ENCODE peak calls at places on chromosomes 5 and 9, in five cellular contexts. One of them, this sample, is unnamed. For H3K27me3, the result is how much of the 10 kb centered on the place peaks cover.

GRCh38 chr9:93257808-93258331 is 73.9 kb downstream of the WNK2 start:
- DNase-seq in ovary: peak
- DNase-seq in fibroblast of lung: no peak
- DNase-seq in tibial artery: peak
- DNase-seq in dorsolateral prefrontal cortex: peak
- DNase-seq in this sample: no peak

GRCh38 chr9:19999491-20000057 is 210.7 kb upstream of the SLC24A2 start:
- DNase-seq in dorsolateral prefrontal cortex: no peak
- DNase-seq in tibial artery: no peak
- DNase-seq in fibroblast of lung: peak
- DNase-seq in ovary: no peak
- DNase-seq in this sample: peak

GRCh38 chr5:14357861-14358260 is 214.7 kb downstream of the TRIO start:
- DNase-seq in fibroblast of lung: no peak
- DNase-seq in tibial artery: no peak
- DNase-seq in ovary: no peak
- DNase-seq in dorsolateral prefrontal cortex: no peak
- DNase-seq in this sample: no peak

GRCh38 chr5:180135967-180136641 is 64.5 kb upstream of the RNF130 start:
- DNase-seq in tibial artery: peak
- DNase-seq in fibroblast of lung: no peak
- DNase-seq in ovary: peak
- DNase-seq in dorsolateral prefrontal cortex: peak
- DNase-seq in this sample: no peak

GRCh38 chr5:127844631-127845030 is 141.4 kb downstream of the CCDC192 start:
- DNase-seq in fibroblast of lung: no peak
- DNase-seq in ovary: no peak
- DNase-seq in tibial artery: no peak
- DNase-seq in dorsolateral prefrontal cortex: peak
- DNase-seq in this sample: no peak

GRCh38 chr5:68682400-68683152 is 411.2 kb upstream of the SLC30A5 start:
- DNase-seq in tibial artery: no peak
- DNase-seq in dorsolateral prefrontal cortex: no peak
- DNase-seq in ovary: no peak
- DNase-seq in fibroblast of lung: no peak
- DNase-seq in this sample: peak

GRCh38 chr9:35797311-35798109 is 6.1 kb downstream of the NPR2 start:
- DNase-seq in fibroblast of lung: peak
- DNase-seq in tibial artery: no peak
- DNase-seq in dorsolateral prefrontal cortex: no peak
- DNase-seq in ovary: no peak
- DNase-seq in this sample: no peak

GRCh38 chr5:38809388-38810359 is 36.1 kb upstream of the OSMR start:
- DNase-seq in tibial artery: peak
- DNase-seq in ovary: peak
- DNase-seq in dorsolateral prefrontal cortex: peak
- DNase-seq in fibroblast of lung: peak
- DNase-seq in this sample: peak

GRCh38 chr5:98936948-98937715 is 8.3 kb upstream of the CHD1 start:
- DNase-seq in tibial artery: no peak
- DNase-seq in dorsolateral prefrontal cortex: no peak
- DNase-seq in fibroblast of lung: peak
- DNase-seq in ovary: no peak
- DNase-seq in this sample: no peak

GRCh38 chr9:99866398-99866797 is 40.1 kb upstream of the STX17 start:
- DNase-seq in fibroblast of lung: no peak
- DNase-seq in dorsolateral prefrontal cortex: no peak
- DNase-seq in ovary: peak
- DNase-seq in tibial artery: no peak
- DNase-seq in this sample: no peak

GRCh38 chr5:83026507-83026906 is 50.7 kb downstream of the TMEM167A start:
- DNase-seq in fibroblast of lung: no peak
- DNase-seq in tibial artery: no peak
- DNase-seq in dorsolateral prefrontal cortex: no peak
- DNase-seq in ovary: no peak
- DNase-seq in this sample: no peak

GRCh38 chr5:154077692-154078091 is 38.9 kb downstream of the MFAP3 start:
- DNase-seq in tibial artery: no peak
- DNase-seq in fibroblast of lung: peak
- DNase-seq in ovary: no peak
- DNase-seq in dorsolateral prefrontal cortex: no peak
- DNase-seq in this sample: no peak

GRCh38 chr9:32968101-32969011 is 33.1 kb downstream of the APTX start:
- DNase-seq in tibial artery: no peak
- DNase-seq in dorsolateral prefrontal cortex: no peak
- DNase-seq in fibroblast of lung: peak
- DNase-seq in ovary: peak
- DNase-seq in this sample: no peak

GRCh38 chr9:87336914-87337333 is 160.7 kb upstream of the DAPK1 start:
- DNase-seq in tibial artery: no peak
- DNase-seq in dorsolateral prefrontal cortex: no peak
- DNase-seq in fibroblast of lung: peak
- DNase-seq in ovary: peak
- DNase-seq in this sample: peak
- TF ChIP-seq CTCF in tibial artery: peak
- TF ChIP-seq CTCF in dorsolateral prefrontal cortex: peak
- TF ChIP-seq CTCF in fibroblast of lung: peak
- TF ChIP-seq CTCF in ovary: peak
- TF ChIP-seq CTCF in this sample: peak

GRCh38 chr5:93583525-93583798 is 440 bp downstream of the NR2F1 start:
- DNase-seq in tibial artery: no peak
- DNase-seq in dorsolateral prefrontal cortex: no peak
- DNase-seq in fibroblast of lung: no peak
- DNase-seq in ovary: no peak
- DNase-seq in this sample: no peak
- H3K27me3 ChIP-seq in tibial artery: under half
- H3K27me3 ChIP-seq in dorsolateral prefrontal cortex: under half
- H3K27me3 ChIP-seq in fibroblast of lung: under half
- H3K27me3 ChIP-seq in ovary: under half
- H3K27me3 ChIP-seq in this sample: under half

DNA sequence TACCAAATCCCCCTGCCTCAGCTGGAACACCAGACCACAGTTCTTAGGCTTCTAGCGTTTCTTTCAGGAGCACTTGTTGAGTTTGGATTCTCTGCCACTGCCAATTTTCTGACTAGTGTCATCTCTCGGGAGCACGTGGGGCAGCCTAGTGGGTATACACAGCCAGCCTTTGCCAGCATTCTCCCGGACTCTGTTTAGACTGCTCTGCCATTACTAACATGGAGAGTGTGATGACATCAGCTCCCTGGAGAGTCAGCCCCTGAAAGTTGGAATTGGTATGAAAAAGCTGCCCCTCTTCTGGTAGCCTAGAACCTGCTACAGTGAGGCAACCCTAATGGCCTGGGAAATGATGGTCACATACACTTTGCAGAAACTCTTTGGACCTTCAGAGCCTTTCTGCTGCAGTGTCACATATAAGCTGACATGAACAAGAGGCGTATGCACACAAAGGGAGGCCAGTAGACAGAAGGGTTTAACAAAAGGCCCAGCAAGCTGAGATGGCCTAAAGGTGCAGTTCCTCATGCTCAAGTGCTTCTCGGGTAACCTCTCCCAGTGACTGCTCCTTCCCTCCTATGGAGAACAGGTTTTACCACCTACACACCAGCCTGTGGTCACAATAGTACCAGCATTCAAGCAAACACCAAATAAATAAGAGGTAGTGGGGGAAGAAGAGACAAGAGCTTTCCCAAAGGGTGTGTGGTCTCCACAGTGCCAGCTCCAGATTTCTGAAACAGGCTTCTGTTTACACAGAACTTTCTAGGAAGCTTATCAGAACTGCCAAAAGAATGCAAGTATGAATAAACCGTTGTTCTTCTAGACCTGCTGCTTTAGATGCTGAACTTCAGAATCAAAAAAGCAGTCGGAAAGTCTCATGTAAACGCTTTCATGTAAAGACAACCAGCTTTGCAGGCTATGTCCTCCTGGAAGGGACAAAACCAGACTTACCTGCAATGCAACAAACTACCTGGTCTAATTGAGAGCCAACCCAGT is 16.5 kb downstream of the SPACA9 start:
- DNase-seq in dorsolateral prefrontal cortex: no peak
- DNase-seq in tibial artery: no peak
- DNase-seq in fibroblast of lung: no peak
- DNase-seq in ovary: no peak
- DNase-seq in this sample: no peak
- TF ChIP-seq CTCF in dorsolateral prefrontal cortex: no peak
- TF ChIP-seq CTCF in tibial artery: no peak
- TF ChIP-seq CTCF in fibroblast of lung: no peak
- TF ChIP-seq CTCF in ovary: no peak
- TF ChIP-seq CTCF in this sample: no peak

DNA sequence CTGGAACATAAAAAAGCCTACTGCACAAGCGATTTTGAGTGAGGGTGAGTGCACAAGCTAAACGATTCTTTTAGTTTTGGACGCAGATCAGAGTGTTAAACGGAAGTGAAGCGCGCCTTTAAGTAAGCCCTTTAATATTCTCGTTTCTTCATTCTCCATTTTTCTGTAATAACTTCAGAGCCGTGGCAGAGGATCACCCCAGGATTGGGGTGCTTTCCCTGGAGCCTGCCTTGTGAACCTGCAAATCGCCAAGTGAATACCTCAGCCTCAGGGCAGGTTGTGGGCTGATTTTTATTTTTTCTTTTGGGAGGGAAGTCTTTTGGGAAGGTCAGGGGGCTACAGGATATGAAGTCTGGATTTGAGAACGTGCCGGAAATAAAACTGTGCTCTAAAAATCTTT is 5.0 kb upstream of the PAX5 start:
- DNase-seq in fibroblast of lung: no peak
- DNase-seq in tibial artery: no peak
- DNase-seq in dorsolateral prefrontal cortex: no peak
- DNase-seq in ovary: no peak
- DNase-seq in this sample: no peak
- H3K27me3 ChIP-seq in fibroblast of lung: half or more
- H3K27me3 ChIP-seq in tibial artery: half or more
- H3K27me3 ChIP-seq in dorsolateral prefrontal cortex: half or more
- H3K27me3 ChIP-seq in ovary: under half
- H3K27me3 ChIP-seq in this sample: half or more

DNA sequence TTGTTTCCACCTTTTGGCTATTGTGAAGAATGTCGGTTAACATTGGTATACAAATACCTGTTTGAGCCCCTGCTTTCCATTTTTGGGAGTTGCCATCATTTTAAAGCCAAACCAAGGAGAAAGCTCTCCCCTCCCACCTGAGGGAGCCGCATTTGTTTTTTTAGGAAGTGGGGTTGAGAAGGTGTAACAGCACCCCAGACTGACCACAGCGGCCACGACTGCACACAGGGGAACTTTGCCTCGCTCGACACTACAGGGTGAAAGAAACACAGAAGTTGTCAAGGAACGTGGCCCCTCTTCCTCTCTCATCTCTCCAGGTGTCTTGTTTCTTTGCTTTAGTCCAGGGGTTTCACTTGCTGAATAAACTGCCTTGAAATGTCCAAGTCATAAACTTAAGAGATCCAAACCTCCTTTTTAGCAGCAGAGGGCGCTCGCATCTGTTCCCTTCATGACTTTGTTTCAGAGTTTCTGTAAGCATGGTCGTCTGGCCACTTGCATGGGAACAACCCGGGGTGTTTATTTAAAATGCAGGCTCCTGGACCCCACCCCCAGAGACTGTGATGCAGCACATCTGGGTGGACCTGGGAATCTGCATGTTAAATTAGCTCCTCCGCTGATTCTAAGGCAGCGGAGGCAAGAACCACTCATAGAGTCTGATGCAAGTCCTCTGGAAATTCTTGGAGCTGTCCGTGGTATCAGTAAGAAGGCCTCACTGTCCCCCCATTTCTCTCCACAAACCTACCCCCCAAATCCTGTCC is 2.1 kb upstream of the TTLL11 start:
- DNase-seq in ovary: no peak
- DNase-seq in tibial artery: peak
- DNase-seq in dorsolateral prefrontal cortex: peak
- DNase-seq in fibroblast of lung: peak
- DNase-seq in this sample: peak
- TF ChIP-seq CTCF in ovary: no peak
- TF ChIP-seq CTCF in tibial artery: peak
- TF ChIP-seq CTCF in dorsolateral prefrontal cortex: peak
- TF ChIP-seq CTCF in fibroblast of lung: peak
- TF ChIP-seq CTCF in this sample: peak

GRCh38 chr5:1868886-1869285 is 13.8 kb downstream of the IRX4 start:
- DNase-seq in fibroblast of lung: no peak
- DNase-seq in tibial artery: no peak
- DNase-seq in ovary: no peak
- DNase-seq in dorsolateral prefrontal cortex: no peak
- DNase-seq in this sample: no peak
- H3K27me3 ChIP-seq in fibroblast of lung: under half
- H3K27me3 ChIP-seq in tibial artery: half or more
- H3K27me3 ChIP-seq in ovary: under half
- H3K27me3 ChIP-seq in dorsolateral prefrontal cortex: under half
- H3K27me3 ChIP-seq in this sample: half or more

GRCh38 chr9:137588311-137588710 is 2.0 kb downstream of the ZMYND19 start:
- DNase-seq in fibroblast of lung: no peak
- DNase-seq in dorsolateral prefrontal cortex: no peak
- DNase-seq in tibial artery: no peak
- DNase-seq in ovary: no peak
- DNase-seq in this sample: no peak

GRCh38 chr9:137590123-137590468 is 216 bp downstream of the ZMYND19 start:
- DNase-seq in ovary: no peak
- DNase-seq in dorsolateral prefrontal cortex: no peak
- DNase-seq in fibroblast of lung: no peak
- DNase-seq in tibial artery: no peak
- DNase-seq in this sample: no peak

GRCh38 chr9:137590469-137591383 is at the start of gene ZMYND19:
- DNase-seq in dorsolateral prefrontal cortex: peak
- DNase-seq in tibial artery: peak
- DNase-seq in ovary: peak
- DNase-seq in fibroblast of lung: peak
- DNase-seq in this sample: no peak

GRCh38 chr9:137588891-137589290 is 1.4 kb downstream of the ZMYND19 start:
- DNase-seq in tibial artery: no peak
- DNase-seq in dorsolateral prefrontal cortex: no peak
- DNase-seq in fibroblast of lung: no peak
- DNase-seq in ovary: no peak
- DNase-seq in this sample: no peak

GRCh38 chr9:137589441-137590122 is 730 bp downstream of the ZMYND19 start:
- DNase-seq in fibroblast of lung: peak
- DNase-seq in tibial artery: no peak
- DNase-seq in dorsolateral prefrontal cortex: no peak
- DNase-seq in ovary: no peak
- DNase-seq in this sample: no peak
- TF ChIP-seq CTCF in fibroblast of lung: no peak
- TF ChIP-seq CTCF in tibial artery: no peak
- TF ChIP-seq CTCF in dorsolateral prefrontal cortex: no peak
- TF ChIP-seq CTCF in ovary: no peak
- TF ChIP-seq CTCF in this sample: no peak

This sample was measured in kidney epithelial cell.